ENCODE peak calls at places on chromosome 3, in seven cellular contexts. One of them, this sample, is unnamed.

GRCh38 chr3:111241960-111242359 is 170.3 kb downstream of the NECTIN3 start:
- DNase-seq in kidney: no peak
- DNase-seq in GM23338: no peak
- DNase-seq in renal cortical epithelial cell: no peak
- DNase-seq in stimulated activated naive CD4-positive, alpha-beta T cell: no peak
- DNase-seq in hippocampal formation: no peak
- DNase-seq in AG09319: no peak
- DNase-seq in this sample: no peak

GRCh38 chr3:184568918-184569829 is 7.6 kb downstream of the EPHB3 start:
- DNase-seq in kidney: peak
- DNase-seq in GM23338: peak
- DNase-seq in renal cortical epithelial cell: no peak
- DNase-seq in stimulated activated naive CD4-positive, alpha-beta T cell: no peak
- DNase-seq in hippocampal formation: peak
- DNase-seq in AG09319: peak
- DNase-seq in this sample: peak

GRCh38 chr3:58161435-58162398 is 49.1 kb downstream of the DNASE1L3 start:
- DNase-seq in kidney: peak
- DNase-seq in GM23338: no peak
- DNase-seq in renal cortical epithelial cell: peak
- DNase-seq in stimulated activated naive CD4-positive, alpha-beta T cell: no peak
- DNase-seq in hippocampal formation: no peak
- DNase-seq in AG09319: peak
- DNase-seq in this sample: peak

GRCh38 chr3:129052675-129053074 is 7.9 kb upstream of the GP9 start:
- DNase-seq in kidney: no peak
- DNase-seq in GM23338: no peak
- DNase-seq in renal cortical epithelial cell: peak
- DNase-seq in stimulated activated naive CD4-positive, alpha-beta T cell: no peak
- DNase-seq in hippocampal formation: no peak
- DNase-seq in AG09319: no peak
- DNase-seq in this sample: no peak

GRCh38 chr3:37691213-37691830 is 170.4 kb upstream of the CTDSPL start:
- DNase-seq in kidney: no peak
- DNase-seq in GM23338: no peak
- DNase-seq in renal cortical epithelial cell: no peak
- DNase-seq in stimulated activated naive CD4-positive, alpha-beta T cell: no peak
- DNase-seq in hippocampal formation: no peak
- DNase-seq in AG09319: no peak
- DNase-seq in this sample: no peak

GRCh38 chr3:63559884-63560283 is 92.6 kb upstream of the SNTN start:
- DNase-seq in kidney: no peak
- DNase-seq in GM23338: no peak
- DNase-seq in renal cortical epithelial cell: peak
- DNase-seq in stimulated activated naive CD4-positive, alpha-beta T cell: no peak
- DNase-seq in hippocampal formation: no peak
- DNase-seq in AG09319: no peak
- DNase-seq in this sample: no peak

GRCh38 chr3:178736300-178736699 is 200.1 kb downstream of the KCNMB2 start:
- DNase-seq in kidney: no peak
- DNase-seq in GM23338: no peak
- DNase-seq in renal cortical epithelial cell: peak
- DNase-seq in stimulated activated naive CD4-positive, alpha-beta T cell: no peak
- DNase-seq in hippocampal formation: no peak
- DNase-seq in AG09319: no peak
- DNase-seq in this sample: no peak

GRCh38 chr3:30319713-30320112 is 286.7 kb upstream of the TGFBR2 start:
- DNase-seq in kidney: no peak
- DNase-seq in GM23338: peak
- DNase-seq in renal cortical epithelial cell: peak
- DNase-seq in stimulated activated naive CD4-positive, alpha-beta T cell: peak
- DNase-seq in hippocampal formation: no peak
- DNase-seq in AG09319: no peak
- DNase-seq in this sample: no peak

GRCh38 chr3:154242766-154243165 is 81.5 kb downstream of the DHX36 start:
- DNase-seq in kidney: no peak
- DNase-seq in GM23338: peak
- DNase-seq in renal cortical epithelial cell: peak
- DNase-seq in stimulated activated naive CD4-positive, alpha-beta T cell: no peak
- DNase-seq in hippocampal formation: no peak
- DNase-seq in AG09319: no peak
- DNase-seq in this sample: no peak

GRCh38 chr3:50164056-50164455 is 8.9 kb downstream of the SEMA3F start:
- DNase-seq in kidney: no peak
- DNase-seq in GM23338: no peak
- DNase-seq in renal cortical epithelial cell: peak
- DNase-seq in stimulated activated naive CD4-positive, alpha-beta T cell: no peak
- DNase-seq in hippocampal formation: peak
- DNase-seq in AG09319: peak
- DNase-seq in this sample: peak

GRCh38 chr3:155233213-155233612 is 60.3 kb downstream of the STRIT1 start:
- DNase-seq in kidney: no peak
- DNase-seq in GM23338: no peak
- DNase-seq in renal cortical epithelial cell: peak
- DNase-seq in stimulated activated naive CD4-positive, alpha-beta T cell: no peak
- DNase-seq in hippocampal formation: no peak
- DNase-seq in AG09319: no peak
- DNase-seq in this sample: no peak

GRCh38 chr3:58164916-58165821 is 45.6 kb downstream of the DNASE1L3 start:
- DNase-seq in kidney: peak
- DNase-seq in GM23338: peak
- DNase-seq in renal cortical epithelial cell: no peak
- DNase-seq in stimulated activated naive CD4-positive, alpha-beta T cell: no peak
- DNase-seq in hippocampal formation: no peak
- DNase-seq in AG09319: no peak
- DNase-seq in this sample: no peak

This sample was measured in sciatic nerve.